ENCODE peak calls at places on chromosomes 1 and 21, in eight cellular contexts. U is GM10248, A is activated gamma-delta T cell treated with Interleukin-2 at 50 U/mL for 16 hours, O is T-helper 1 cell, G is right lobe of liver, L is amygdala, D is NAMALWA, F is cardiac muscle cell. X is an unnamed sample.

GRCh38 chr1:240285541-240285940 is 193.9 kb downstream of the FMN2 start:
- DNase-seq in U (no peak), A (no peak), O (no peak), G (no peak), L (no peak), D (no peak), F (no peak), X (no peak)

GRCh38 chr1:212816567-212817278 is 25.0 kb downstream of the TATDN3 start:
- DNase-seq in U (no peak), A (no peak), O (no peak), G (no peak), L (no peak), D (no peak), F (no peak), X (no peak)

GRCh38 chr21:44291936-44292811 is 6.5 kb downstream of the AIRE start:
- DNase-seq in U (no peak), A (no peak), O (no peak), G (no peak), L (no peak), D (no peak), F (no peak), X (no peak)

GRCh38 chr1:110463695-110464094 is 12.7 kb downstream of the PROK1 start:
- DNase-seq in U (no peak), A (no peak), O (no peak), G (no peak), L (no peak), D (no peak), F (no peak), X (no peak)

GRCh38 chr1:36155560-36156328 is at the start of gene MAP7D1:
- DNase-seq in U (peak; percentile 87), A (peak; percentile 82), O (peak; percentile 74), G (peak; percentile 89), L (peak; percentile 87), D (peak; percentile 82), F (peak; percentile 87), X (no peak)

GRCh38 chr1:22600071-22600816 is 36.2 kb upstream of the C1QA start:
- DNase-seq in U (no peak), A (no peak), O (no peak), G (no peak), L (no peak), D (no peak), F (no peak), X (no peak)

GRCh38 chr1:41322101-41322661 is 39.1 kb upstream of the FOXO6 start:
- DNase-seq in U (no peak), A (no peak), O (no peak), G (no peak), L (no peak), D (peak; percentile 61), F (no peak), X (no peak)

GRCh38 chr1:72009756-72010441 is 272.4 kb downstream of the NEGR1 start:
- DNase-seq in U (no peak), A (no peak), O (no peak), G (no peak), L (no peak), D (no peak), F (peak; percentile 11), X (no peak)

GRCh38 chr1:201274616-201275265 is 8.6 kb upstream of the PKP1 start:
- DNase-seq in U (no peak), A (no peak), O (no peak), G (no peak), L (no peak), D (no peak), F (no peak), X (no peak)

GRCh38 chr1:161037661-161038522 is 872 bp downstream of the TSTD1 start:
- DNase-seq in U (peak; percentile 37), A (no peak), O (no peak), G (no peak), L (no peak), D (no peak), F (no peak), X (no peak)

GRCh38 chr1:67850151-67850551 is 16.9 kb upstream of the GNG12 start:
- DNase-seq in U (peak; percentile 18), A (no peak), O (no peak), G (no peak), L (no peak), D (peak; percentile 63), F (peak; percentile 52), X (no peak)

GRCh38 chr1:205983925-205984725 is 19.1 kb downstream of the RAB7B start:
- DNase-seq in U (peak; percentile 71), A (no peak), O (no peak), G (peak; percentile 65), L (peak; percentile 28), D (peak; percentile 38), F (peak; percentile 83), X (no peak)

GRCh38 chr1:22709891-22710687 is 550 bp upstream of the EPHB2 start:
- DNase-seq in U (no peak), A (no peak), O (no peak), G (peak; percentile 76), L (peak; percentile 66), D (peak; percentile 53), F (peak; percentile 73), X (peak; percentile 20)

GRCh38 chr1:245363821-245364220 is 209.0 kb downstream of the KIF26B start:
- DNase-seq in U (no peak), A (no peak), O (no peak), G (no peak), L (peak; percentile 9), D (no peak), F (peak; percentile 35), X (no peak)

GRCh38 chr1:245475116-245475515 is 320.3 kb downstream of the KIF26B start:
- DNase-seq in U (no peak), A (no peak), O (no peak), G (no peak), L (no peak), D (no peak), F (no peak), X (no peak)

GRCh38 chr1:232292246-232292645 is 337.7 kb downstream of the SIPA1L2 start:
- DNase-seq in U (no peak), A (no peak), O (no peak), G (no peak), L (no peak), D (no peak), F (no peak), X (no peak)

GRCh38 chr1:19310720-19311502 is 1.0 kb downstream of the AKR7A2 start:
- DNase-seq in U (peak; percentile 21), A (no peak), O (no peak), G (peak; percentile 50), L (no peak), D (peak; percentile 16), F (peak; percentile 14), X (no peak)

GRCh38 chr1:203871114-203871875 is 9.9 kb downstream of the SNRPE start:
- DNase-seq in U (peak; percentile 32), A (no peak), O (no peak), G (peak; percentile 49), L (peak; percentile 30), D (peak; percentile 78), F (peak; percentile 69), X (no peak)

GRCh38 chr1:47872871-47873270 is 124.3 kb downstream of the TRABD2B start:
- DNase-seq in U (no peak), A (no peak), O (no peak), G (no peak), L (no peak), D (no peak), F (no peak), X (no peak)

GRCh38 chr1:7207875-7208646 is 422.8 kb downstream of the CAMTA1 start:
- DNase-seq in U (peak; percentile 57), A (no peak), O (no peak), G (peak; percentile 72), L (no peak), D (peak; percentile 79), F (peak; percentile 81), X (peak; percentile 24)

GRCh38 chr1:205670143-205670431 is 10.2 kb downstream of the SLC45A3 start:
- DNase-seq in U (no peak), A (no peak), O (no peak), G (no peak), L (no peak), D (no peak), F (no peak), X (no peak)

GRCh38 chr1:221708076-221708571 is 33.8 kb downstream of the DUSP10 start:
- DNase-seq in U (peak; percentile 57), A (peak; percentile 29), O (peak; percentile 22), G (no peak), L (no peak), D (peak; percentile 77), F (no peak), X (no peak)